ENCODE peak calls at places on chromosomes 7 and 10, in six cellular contexts. One of them, this sample, is unnamed.
A peak's percentile ranks its signal among the peaks of the same experiment; 100 is the strongest.

GRCh38 chr7:29146082-29146706 is at the start of gene CPVL:
- DNase-seq in endothelial cell of umbilical vein: no peak
- DNase-seq in HepG2: peak; percentile 71
- DNase-seq in K562: no peak
- DNase-seq in A549: no peak
- DNase-seq in GM12878: no peak
- DNase-seq in this sample: no peak

GRCh38 chr7:37786741-37787569 is 61.4 kb upstream of the NME8 start:
- DNase-seq in HepG2: no peak
- DNase-seq in A549: no peak
- DNase-seq in K562: no peak
- DNase-seq in GM12878: peak; percentile 91
- DNase-seq in endothelial cell of umbilical vein: no peak
- DNase-seq in this sample: peak; percentile 86

GRCh38 chr7:32660936-32661335 is 165.6 kb downstream of the AVL9 start:
- DNase-seq in HepG2: no peak
- DNase-seq in A549: no peak
- DNase-seq in K562: no peak
- DNase-seq in endothelial cell of umbilical vein: no peak
- DNase-seq in GM12878: no peak
- DNase-seq in this sample: peak; percentile 39

GRCh38 chr7:22477876-22478450 is 22.0 kb downstream of the STEAP1B start:
- DNase-seq in K562: no peak
- DNase-seq in HepG2: no peak
- DNase-seq in GM12878: no peak
- DNase-seq in A549: no peak
- DNase-seq in endothelial cell of umbilical vein: no peak
- DNase-seq in this sample: no peak

GRCh38 chr7:25557379-25557916 is 329.2 kb upstream of the NPVF start:
- DNase-seq in GM12878: no peak
- DNase-seq in K562: no peak
- DNase-seq in A549: no peak
- DNase-seq in HepG2: no peak
- DNase-seq in endothelial cell of umbilical vein: no peak
- DNase-seq in this sample: no peak

GRCh38 chr10:58414270-58415041 is 29.2 kb downstream of the TFAM start:
- DNase-seq in A549: peak; percentile 82
- DNase-seq in GM12878: no peak
- DNase-seq in HepG2: peak; percentile 68
- DNase-seq in endothelial cell of umbilical vein: no peak
- DNase-seq in K562: no peak
- DNase-seq in this sample: peak; percentile 18

GRCh38 chr10:78171633-78172032 is 138.0 kb downstream of the RPS24 start:
- DNase-seq in A549: no peak
- DNase-seq in HepG2: no peak
- DNase-seq in GM12878: no peak
- DNase-seq in K562: no peak
- DNase-seq in endothelial cell of umbilical vein: no peak
- DNase-seq in this sample: no peak

GRCh38 chr10:74282151-74282852 is 131.3 kb downstream of the ADK start:
- DNase-seq in GM12878: no peak
- DNase-seq in A549: no peak
- DNase-seq in K562: no peak
- DNase-seq in HepG2: no peak
- DNase-seq in endothelial cell of umbilical vein: no peak
- DNase-seq in this sample: no peak

GRCh38 chr7:111045469-111045868 is 45.5 kb upstream of the LRRN3 start:
- DNase-seq in A549: no peak
- DNase-seq in HepG2: no peak
- DNase-seq in endothelial cell of umbilical vein: no peak
- DNase-seq in K562: no peak
- DNase-seq in GM12878: no peak
- DNase-seq in this sample: no peak

GRCh38 chr10:32957341-32958084 is 517 bp downstream of the ITGB1 start:
- DNase-seq in K562: peak; percentile 78
- DNase-seq in A549: peak; percentile 48
- DNase-seq in endothelial cell of umbilical vein: peak; percentile 42
- DNase-seq in GM12878: no peak
- DNase-seq in HepG2: no peak
- DNase-seq in this sample: peak; percentile 64

GRCh38 chr7:14542624-14543023 is 359.9 kb downstream of the DGKB start:
- DNase-seq in GM12878: no peak
- DNase-seq in HepG2: no peak
- DNase-seq in A549: no peak
- DNase-seq in endothelial cell of umbilical vein: no peak
- DNase-seq in K562: no peak
- DNase-seq in this sample: no peak

GRCh38 chr7:128167316-128167691 is 73.8 kb upstream of the LEP start:
- DNase-seq in endothelial cell of umbilical vein: no peak
- DNase-seq in A549: peak; percentile 60
- DNase-seq in GM12878: no peak
- DNase-seq in K562: peak; percentile 62
- DNase-seq in HepG2: no peak
- DNase-seq in this sample: peak; percentile 51

GRCh38 chr7:121107923-121108498 is 119.5 kb downstream of the CPED1 start:
- DNase-seq in endothelial cell of umbilical vein: peak; percentile 78
- DNase-seq in GM12878: peak; percentile 11
- DNase-seq in A549: peak; percentile 56
- DNase-seq in K562: peak; percentile 81
- DNase-seq in HepG2: peak; percentile 53
- DNase-seq in this sample: peak; percentile 65

GRCh38 chr7:105298439-105298894 is 90.3 kb downstream of the SRPK2 start:
- DNase-seq in A549: no peak
- DNase-seq in HepG2: no peak
- DNase-seq in GM12878: no peak
- DNase-seq in endothelial cell of umbilical vein: no peak
- DNase-seq in K562: no peak
- DNase-seq in this sample: no peak

GRCh38 chr7:47636693-47637175 is 54.8 kb upstream of the TNS3 start:
- DNase-seq in A549: no peak
- DNase-seq in GM12878: no peak
- DNase-seq in K562: no peak
- DNase-seq in HepG2: no peak
- DNase-seq in endothelial cell of umbilical vein: no peak
- DNase-seq in this sample: no peak

GRCh38 chr7:47634273-47634672 is 52.4 kb upstream of the TNS3 start:
- DNase-seq in endothelial cell of umbilical vein: no peak
- DNase-seq in A549: no peak
- DNase-seq in HepG2: no peak
- DNase-seq in K562: no peak
- DNase-seq in GM12878: no peak
- DNase-seq in this sample: no peak

GRCh38 chr7:47636111-47636692 is 54.3 kb upstream of the TNS3 start:
- DNase-seq in HepG2: peak; percentile 41
- DNase-seq in A549: no peak
- DNase-seq in endothelial cell of umbilical vein: no peak
- DNase-seq in K562: no peak
- DNase-seq in GM12878: no peak
- DNase-seq in this sample: no peak

GRCh38 chr7:47633134-47633533 is 51.2 kb upstream of the TNS3 start:
- DNase-seq in K562: no peak
- DNase-seq in GM12878: no peak
- DNase-seq in endothelial cell of umbilical vein: no peak
- DNase-seq in HepG2: no peak
- DNase-seq in A549: no peak
- DNase-seq in this sample: no peak

GRCh38 chr7:47635091-47636090 is 53.5 kb upstream of the TNS3 start:
- DNase-seq in A549: peak; percentile 83
- DNase-seq in endothelial cell of umbilical vein: no peak
- DNase-seq in HepG2: peak; percentile 57
- DNase-seq in K562: no peak
- DNase-seq in GM12878: no peak
- DNase-seq in this sample: no peak
- TF ChIP-seq MYC in A549: no peak
- TF ChIP-seq MYC in endothelial cell of umbilical vein: no peak
- TF ChIP-seq MYC in HepG2: peak; percentile 22
- TF ChIP-seq MYC in K562: no peak
- TF ChIP-seq MYC in GM12878: no peak
- TF ChIP-seq MYC in this sample: no peak

DNA sequence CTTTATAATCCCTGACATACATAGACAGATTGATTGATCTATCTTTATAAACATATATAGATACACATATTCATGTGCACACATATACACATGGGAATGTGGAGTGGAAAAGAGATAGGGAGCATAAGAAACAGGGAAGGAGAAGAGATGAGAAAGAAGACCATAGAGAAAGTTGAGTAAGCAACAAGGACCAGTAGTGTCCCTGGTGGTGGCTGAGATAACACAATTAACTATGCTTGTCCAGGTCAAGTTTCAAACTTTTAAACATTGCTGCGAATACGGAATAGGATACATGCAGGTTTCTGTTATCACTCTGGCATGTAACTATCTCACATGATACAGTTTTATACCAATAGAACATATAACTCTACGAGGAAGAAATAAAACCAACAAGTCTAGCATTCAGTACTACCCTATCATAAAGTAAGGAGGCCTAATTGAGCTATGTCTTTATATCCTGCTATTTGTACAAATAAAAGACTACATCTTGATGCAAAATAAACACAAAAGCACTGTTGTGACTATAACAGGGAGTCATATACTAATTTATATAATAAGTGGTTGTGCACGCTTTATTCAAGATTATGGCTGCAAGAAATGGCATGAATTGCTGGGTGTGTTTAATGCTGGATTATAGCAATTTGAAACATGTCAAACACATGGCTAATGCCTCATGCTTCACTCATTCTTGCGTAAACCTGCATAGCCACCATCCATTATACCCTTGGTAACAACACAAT is 8.0 kb downstream of the FOXP2 start:
- DNase-seq in HepG2: no peak
- DNase-seq in K562: no peak
- DNase-seq in GM12878: no peak
- DNase-seq in endothelial cell of umbilical vein: no peak
- DNase-seq in A549: no peak
- DNase-seq in this sample: no peak
- H3K4me3 ChIP-seq in HepG2: no peak overlapping the region
- H3K4me3 ChIP-seq in K562: no peak overlapping the region
- H3K4me3 ChIP-seq in GM12878: no peak overlapping the region
- H3K4me3 ChIP-seq in endothelial cell of umbilical vein: no peak overlapping the region
- H3K4me3 ChIP-seq in A549: no peak overlapping the region
- H3K4me3 ChIP-seq in this sample: no peak overlapping the region

DNA sequence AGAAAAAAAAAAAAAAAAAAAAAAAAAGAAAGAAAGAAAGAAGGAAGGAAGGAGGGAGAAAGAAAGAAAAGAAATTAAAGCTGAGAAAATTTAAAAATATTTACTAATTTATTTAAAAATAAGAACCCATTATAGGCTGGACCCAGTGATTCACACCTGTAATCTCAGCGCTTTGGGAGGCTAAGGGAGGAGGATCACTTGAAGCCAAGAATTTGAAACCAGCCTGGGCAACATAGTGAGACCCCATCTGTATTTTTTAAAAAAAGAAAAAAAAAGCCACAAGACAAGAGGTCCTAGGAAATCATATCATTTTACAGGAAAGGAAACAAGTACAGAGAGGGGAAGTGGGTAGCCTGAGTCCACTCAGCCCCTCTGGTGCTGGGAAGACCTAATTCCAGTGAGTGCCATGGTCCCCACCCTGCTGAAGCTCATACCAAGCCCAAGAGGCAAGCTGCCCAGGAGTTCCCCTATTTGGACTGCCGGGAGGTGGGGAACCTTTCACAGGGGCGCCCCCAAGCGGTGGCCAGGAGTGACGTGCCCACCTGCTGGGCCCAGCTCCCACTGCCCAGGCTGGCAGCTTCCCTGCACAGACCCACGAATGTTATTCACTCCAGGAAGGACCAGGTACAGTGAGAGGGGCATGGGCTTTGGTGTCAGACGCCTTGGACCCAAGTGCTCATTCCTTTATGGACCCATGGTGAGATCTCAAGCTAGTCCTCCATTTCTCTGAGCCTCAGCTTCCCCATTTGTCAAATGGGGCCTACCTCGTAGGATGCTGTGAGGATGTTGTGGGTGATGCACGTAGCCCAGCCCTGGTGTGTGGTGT is 133.6 kb downstream of the ZMIZ1 start:
- DNase-seq in HepG2: peak; percentile 31
- DNase-seq in A549: peak; percentile 57
- DNase-seq in GM12878: no peak
- DNase-seq in endothelial cell of umbilical vein: peak; percentile 55
- DNase-seq in K562: peak; percentile 67
- DNase-seq in this sample: peak; percentile 80
- TF ChIP-seq CTCF in HepG2: peak; percentile 69
- TF ChIP-seq CTCF in A549: peak; percentile 61
- TF ChIP-seq CTCF in GM12878: peak; percentile 64
- TF ChIP-seq CTCF in endothelial cell of umbilical vein: peak; percentile 84
- TF ChIP-seq CTCF in K562: peak; percentile 78
- TF ChIP-seq CTCF in this sample: peak; percentile 81

DNA sequence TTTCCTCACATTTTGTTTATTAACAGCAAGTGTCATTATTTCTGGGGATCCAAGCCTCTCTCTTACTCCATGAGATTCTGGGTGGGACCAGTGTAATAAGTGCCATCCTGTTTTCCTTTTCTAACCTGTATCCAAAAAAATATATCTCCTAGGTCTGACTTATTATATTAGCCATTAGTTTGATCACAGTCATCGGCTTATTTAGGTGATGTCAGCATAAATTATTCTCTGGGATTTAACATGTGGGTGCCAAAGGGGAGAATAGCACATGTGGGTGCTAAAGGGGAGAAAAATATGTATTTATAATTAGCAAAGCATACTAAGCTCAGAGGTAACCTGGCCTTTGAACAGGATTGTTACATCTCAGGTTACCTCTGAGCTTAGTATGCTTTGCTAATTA is 293.8 kb upstream of the SEMA3D start:
- DNase-seq in HepG2: no peak
- DNase-seq in K562: no peak
- DNase-seq in A549: no peak
- DNase-seq in endothelial cell of umbilical vein: no peak
- DNase-seq in GM12878: no peak
- DNase-seq in this sample: no peak
- TF ChIP-seq MYC in HepG2: no peak
- TF ChIP-seq MYC in K562: no peak
- TF ChIP-seq MYC in A549: no peak
- TF ChIP-seq MYC in endothelial cell of umbilical vein: no peak
- TF ChIP-seq MYC in GM12878: no peak
- TF ChIP-seq MYC in this sample: no peak

DNA sequence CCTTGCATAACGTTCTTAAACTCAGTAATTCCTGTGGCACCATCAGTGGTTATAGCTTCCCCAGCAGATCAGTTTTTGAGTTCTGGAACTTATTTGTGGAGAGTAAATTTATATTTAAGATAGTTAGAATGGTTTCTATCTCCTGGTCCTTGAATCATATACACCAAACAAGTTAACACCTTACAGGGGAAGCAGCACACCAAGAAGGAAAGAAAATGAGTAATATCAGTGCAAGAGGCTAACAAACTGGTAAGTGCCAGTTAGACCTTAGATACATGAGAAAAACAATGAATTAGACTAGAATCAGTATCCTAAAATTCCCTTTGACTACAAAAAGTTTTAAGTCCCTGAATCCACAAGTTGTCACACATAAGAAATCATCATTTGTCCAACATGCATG is 54.2 kb downstream of the ABI1 start:
- DNase-seq in endothelial cell of umbilical vein: no peak
- DNase-seq in GM12878: no peak
- DNase-seq in A549: no peak
- DNase-seq in HepG2: no peak
- DNase-seq in K562: no peak
- DNase-seq in this sample: no peak
- H3K4me3 ChIP-seq in endothelial cell of umbilical vein: no peak overlapping the region
- H3K4me3 ChIP-seq in GM12878: no peak overlapping the region
- H3K4me3 ChIP-seq in A549: no peak overlapping the region
- H3K4me3 ChIP-seq in HepG2: no peak overlapping the region
- H3K4me3 ChIP-seq in K562: no peak overlapping the region
- H3K4me3 ChIP-seq in this sample: no peak overlapping the region

GRCh38 chr7:69018200-69018599 is 580.1 kb upstream of the AUTS2 start:
- DNase-seq in A549: no peak
- DNase-seq in endothelial cell of umbilical vein: no peak
- DNase-seq in HepG2: no peak
- DNase-seq in GM12878: no peak
- DNase-seq in K562: no peak
- DNase-seq in this sample: peak; percentile 6
- TF ChIP-seq CTCF in A549: no peak
- TF ChIP-seq CTCF in endothelial cell of umbilical vein: no peak
- TF ChIP-seq CTCF in HepG2: no peak
- TF ChIP-seq CTCF in GM12878: no peak
- TF ChIP-seq CTCF in K562: no peak
- TF ChIP-seq CTCF in this sample: peak; percentile 37